ENCODE peak calls at places on chromosome 4, in six cellular contexts. V, H, Z, I, P and N are unnamed samples.

GRCh38 chr4:147733614-147734344 is 1.9 kb downstream of the ARHGAP10 start:
- DNase-seq in H (no peak), V (no peak), Z (peak; percentile 58), P (no peak), I (peak; percentile 26), N (no peak)

GRCh38 chr4:80393246-80393969 is 57.9 kb downstream of the CFAP299 start:
- DNase-seq in V (no peak), I (no peak), Z (peak; percentile 94), P (no peak), H (no peak), N (peak; percentile 54)

GRCh38 chr4:31442236-31442635 is 722.1 kb downstream of the PCDH7 start:
- DNase-seq in Z (no peak), V (no peak), I (no peak), P (no peak), H (no peak), N (no peak)

GRCh38 chr4:18722748-18723191 is 701.2 kb upstream of the LCORL start:
- DNase-seq in V (no peak), I (no peak), P (no peak), Z (no peak), H (no peak), N (no peak)

GRCh38 chr4:88335092-88335665 is 43.5 kb upstream of the HERC6 start:
- DNase-seq in P (no peak), I (no peak), V (no peak), H (no peak), Z (peak; percentile 24), N (no peak)

GRCh38 chr4:15375707-15376106 is 52.1 kb upstream of the C1QTNF7 start:
- DNase-seq in P (no peak), V (no peak), I (no peak), Z (no peak), H (no peak), N (no peak)

GRCh38 chr4:2746891-2747695 is 9.0 kb downstream of the TNIP2 start:
- DNase-seq in V (no peak), H (no peak), P (no peak), Z (no peak), I (no peak), N (no peak)

GRCh38 chr4:40747436-40747835 is 2.3 kb upstream of the NSUN7 start:
- DNase-seq in V (no peak), P (no peak), H (no peak), Z (no peak), I (no peak), N (no peak)

GRCh38 chr4:164467493-164467892 is 286.4 kb upstream of the SMIM31 start:
- DNase-seq in P (no peak), H (no peak), Z (no peak), I (no peak), V (no peak), N (peak; percentile 1)

GRCh38 chr4:88752754-88753153 is 55.1 kb upstream of the NAP1L5 start:
- DNase-seq in V (no peak), I (no peak), H (no peak), Z (no peak), P (no peak), N (no peak)